ENCODE peak calls at places on chromosomes 4 and X, in eight cellular contexts. D is transverse colon, Q is suprapubic skin, S is HCT116, W is stomach, R is HepG2, L is SK-N-SH, U is H1. Z is an unnamed sample.
A peak's percentile ranks its signal among the peaks of the same experiment; 100 is the strongest.

GRCh38 chrX:74514384-74514783 is 93.1 kb downstream of the SLC16A2 start:
- DNase-seq in D (no peak), Q (no peak), S (no peak), W (no peak), R (peak; percentile 2), L (no peak), U (no peak), Z (no peak)

GRCh38 chr4:24913099-24913445 is 230 bp upstream of the CCDC149 start:
- DNase-seq in D (no peak), Q (no peak), S (no peak), W (no peak), R (no peak), L (no peak), U (no peak), Z (no peak)

GRCh38 chr4:57193996-57194675 is 84.0 kb upstream of the IGFBP7 start:
- DNase-seq in D (no peak), Q (no peak), S (no peak), W (no peak), R (no peak), L (no peak), U (peak; percentile 60), Z (no peak)

GRCh38 chr4:134490863-134491262 is 289.3 kb upstream of the PABPC4L start:
- DNase-seq in D (no peak), Q (no peak), S (no peak), W (no peak), R (no peak), L (no peak), U (no peak), Z (no peak)

GRCh38 chrX:39158801-39159657 is 357.8 kb downstream of the MID1IP1 start:
- DNase-seq in D (no peak), Q (no peak), S (no peak), W (no peak), R (no peak), L (peak; percentile 59), U (no peak), Z (no peak)

GRCh38 chr4:183300070-183300469 is 20.0 kb downstream of the CLDN22 start:
- DNase-seq in D (no peak), Q (no peak), S (no peak), W (no peak), R (no peak), L (no peak), U (no peak), Z (no peak)

GRCh38 chrX:1034717-1035116 is 177.7 kb downstream of the CRLF2 start:
- DNase-seq in D (no peak), Q (peak; percentile 53), S (no peak), W (no peak), R (no peak), L (no peak), U (no peak), Z (no peak)

GRCh38 chr4:73447701-73448100 is 11.7 kb downstream of the AFP start:
- DNase-seq in D (no peak), Q (no peak), S (no peak), W (no peak), R (no peak), L (no peak), U (no peak), Z (no peak)

GRCh38 chr4:134251322-134251721 is 49.7 kb upstream of the PABPC4L start:
- DNase-seq in D (no peak), Q (no peak), S (no peak), W (no peak), R (no peak), L (no peak), U (no peak), Z (no peak)

GRCh38 chrX:150365051-150365952 is 2.2 kb downstream of the MAMLD1 start:
- DNase-seq in D (peak; percentile 65), Q (no peak), S (peak; percentile 35), W (peak; percentile 64), R (no peak), L (peak; percentile 78), U (peak; percentile 83), Z (peak; percentile 28)

GRCh38 chrX:150683536-150684146 is 9.6 kb upstream of the MTMR1 start:
- DNase-seq in D (no peak), Q (no peak), S (peak; percentile 12), W (no peak), R (peak; percentile 26), L (peak; percentile 43), U (no peak), Z (peak; percentile 7)

GRCh38 chr4:122341906-122342305 is 36.9 kb upstream of the ADAD1 start:
- DNase-seq in D (no peak), Q (no peak), S (no peak), W (no peak), R (no peak), L (no peak), U (no peak), Z (no peak)

GRCh38 chr4:183139058-183139740 is 40.1 kb downstream of the WWC2 start:
- DNase-seq in D (no peak), Q (no peak), S (no peak), W (no peak), R (no peak), L (no peak), U (no peak), Z (no peak)

GRCh38 chr4:3215256-3215655 is 33.7 kb upstream of the MSANTD1 start:
- DNase-seq in D (no peak), Q (no peak), S (no peak), W (no peak), R (no peak), L (no peak), U (no peak), Z (no peak)

GRCh38 chr4:26127851-26128337 is 192.9 kb upstream of the RBPJ start:
- DNase-seq in D (no peak), Q (no peak), S (no peak), W (peak; percentile 76), R (no peak), L (no peak), U (no peak), Z (peak; percentile 92)
- TF ChIP-seq CTCF in D (no peak), Q (no peak), S (peak; percentile 25), W (no peak), R (no peak), L (no peak), U (no peak), Z (peak; percentile 51)

GRCh38 chrX:115373308-115373707 is 83.8 kb downstream of the LUZP4 start:
- DNase-seq in D (no peak), Q (no peak), S (no peak), W (no peak), R (no peak), L (no peak), U (no peak), Z (no peak)

GRCh38 chrX:115367455-115367854 is 77.9 kb downstream of the LUZP4 start:
- DNase-seq in D (no peak), Q (no peak), S (no peak), W (no peak), R (no peak), L (no peak), U (no peak), Z (no peak)

GRCh38 chrX:115367956-115368355 is 78.4 kb downstream of the LUZP4 start:
- DNase-seq in D (no peak), Q (no peak), S (no peak), W (no peak), R (no peak), L (no peak), U (no peak), Z (no peak)

GRCh38 chrX:115366535-115366934 is 77.0 kb downstream of the LUZP4 start:
- DNase-seq in D (no peak), Q (no peak), S (no peak), W (no peak), R (no peak), L (no peak), U (no peak), Z (no peak)

GRCh38 chrX:115372026-115372610 is 82.6 kb downstream of the LUZP4 start:
- DNase-seq in D (no peak), Q (no peak), S (peak; percentile 12), W (no peak), R (no peak), L (no peak), U (no peak), Z (no peak)
- TF ChIP-seq POLR2AphosphoS5 in D (no peak), Q (no peak), S (no peak), W (no peak), R (no peak), L (no peak), U (no peak), Z (no peak)

GRCh38 chr4:54384563-54384962 is 155.5 kb downstream of the PDGFRA start:
- DNase-seq in D (peak; percentile 34), Q (no peak), S (peak; percentile 6), W (peak; percentile 45), R (peak; percentile 3), L (no peak), U (no peak), Z (no peak)
- TF ChIP-seq CTCF in D (peak; percentile 18), Q (peak; percentile 14), S (peak; percentile 37), W (peak; percentile 33), R (peak; percentile 45), L (peak; percentile 67), U (peak; percentile 42), Z (no peak)

DNA sequence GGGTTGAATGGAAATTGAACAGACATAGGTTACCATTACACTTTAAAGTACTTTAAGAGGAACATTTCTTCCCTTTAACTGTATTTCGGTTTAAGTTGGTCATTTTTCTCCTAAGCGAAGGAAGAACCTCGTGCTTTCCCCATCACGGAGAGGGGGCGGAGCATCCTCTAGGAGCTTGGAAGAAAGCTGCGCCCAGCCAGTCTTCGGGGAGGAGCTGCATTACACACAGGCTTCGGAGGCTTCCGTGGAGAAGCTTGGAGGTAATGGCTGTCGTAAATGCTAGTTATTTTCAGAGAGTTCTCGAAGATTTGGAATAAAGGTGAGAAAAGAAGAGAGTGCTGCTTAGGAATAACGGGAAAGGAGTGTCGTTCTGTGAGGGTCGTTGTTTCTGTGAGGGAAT is at the start of gene PWWP3B:
- DNase-seq in D (peak; percentile 23), Q (no peak), S (peak; percentile 38), W (peak; percentile 65), R (no peak), L (no peak), U (no peak), Z (peak; percentile 16)
- TF ChIP-seq POLR2AphosphoS5 in D (no peak), Q (no peak), S (peak; percentile 57), W (no peak), R (no peak), L (no peak), U (no peak), Z (peak; percentile 30)

Z was measured in prostate gland.